ENCODE peak calls at places on chromosome 4, in six cellular contexts. G is HCT116, C is neural progenitor cell, N is SK-N-SH, X is GM23248, J is MM.1S. Y is an unnamed sample.

GRCh38 chr4:56653461-56654237 is 27.4 kb downstream of the HOPX start:
- DNase-seq in G (no peak), C (no peak), N (no peak), X (no peak), J (no peak), Y (peak; percentile 52)

GRCh38 chr4:150782311-150782710 is 200.4 kb downstream of the MAB21L2 start:
- DNase-seq in G (no peak), C (no peak), N (peak; percentile 10), X (no peak), J (no peak), Y (no peak)

GRCh38 chr4:89111833-89112563 is 665 bp downstream of the TIGD2 start:
- DNase-seq in G (no peak), C (peak; percentile 28), N (peak; percentile 30), X (peak; percentile 94), J (peak; percentile 13), Y (peak; percentile 73)

GRCh38 chr4:146916479-146917076 is 29.1 kb downstream of the TTC29 start:
- DNase-seq in G (peak; percentile 26), C (peak; percentile 49), N (peak; percentile 7), X (peak; percentile 62), J (peak; percentile 32), Y (peak; percentile 67)

GRCh38 chr4:57303012-57303751 is 193.0 kb upstream of the IGFBP7 start:
- DNase-seq in G (no peak), C (no peak), N (no peak), X (no peak), J (no peak), Y (peak; percentile 22)

GRCh38 chr4:54067163-54067562 is 2.8 kb upstream of the CHIC2 start:
- DNase-seq in G (peak; percentile 60), C (no peak), N (no peak), X (peak; percentile 88), J (no peak), Y (peak; percentile 97)

GRCh38 chr4:1414831-1415680 is 8.8 kb upstream of the NKX1-1 start:
- DNase-seq in G (no peak), C (no peak), N (peak; percentile 62), X (no peak), J (no peak), Y (no peak)

GRCh38 chr4:147830987-147831386 is 99.1 kb downstream of the ARHGAP10 start:
- DNase-seq in G (no peak), C (no peak), N (no peak), X (peak; percentile 70), J (no peak), Y (peak; percentile 55)

GRCh38 chr4:127782025-127782274 is 172 bp upstream of the HSPA4L start:
- DNase-seq in G (peak; percentile 65), C (peak; percentile 95), N (peak; percentile 97), X (peak; percentile 95), J (peak; percentile 93), Y (peak; percentile 82)

GRCh38 chr4:112704991-112705845 is 68.3 kb downstream of the LARP7 start:
- DNase-seq in G (peak; percentile 8), C (peak; percentile 72), N (peak; percentile 82), X (peak; percentile 82), J (no peak), Y (peak; percentile 32)

GRCh38 chr4:173432430-173432829 is 33.5 kb upstream of the SCRG1 start:
- DNase-seq in G (no peak), C (no peak), N (no peak), X (no peak), J (peak; percentile 86), Y (no peak)

GRCh38 chr4:173434226-173434625 is 35.3 kb upstream of the SCRG1 start:
- DNase-seq in G (no peak), C (no peak), N (no peak), X (no peak), J (no peak), Y (no peak)

GRCh38 chr4:173433447-173433846 is 34.5 kb upstream of the SCRG1 start:
- DNase-seq in G (no peak), C (no peak), N (no peak), X (no peak), J (no peak), Y (no peak)

GRCh38 chr4:173436866-173437265 is 38.0 kb upstream of the SCRG1 start:
- DNase-seq in G (no peak), C (no peak), N (no peak), X (no peak), J (no peak), Y (no peak)

GRCh38 chr4:173436149-173436579 is 37.2 kb upstream of the SCRG1 start:
- DNase-seq in G (no peak), C (peak; percentile 6), N (no peak), X (peak; percentile 91), J (no peak), Y (no peak)
- H3K9ac ChIP-seq in G (no peak overlapping the region), C (no peak overlapping the region), N (no peak overlapping the region), X (no peak overlapping the region), J (no peak overlapping the region), Y (no peak overlapping the region)

GRCh38 chr4:3745886-3746656 is 20.1 kb upstream of the ADRA2C start:
- DNase-seq in G (peak; percentile 95), C (peak; percentile 58), N (peak; percentile 90), X (peak; percentile 33), J (peak; percentile 31), Y (peak; percentile 44)
- H2AFZ ChIP-seq in G (no peak overlapping the region), C (no peak overlapping the region), N (no peak overlapping the region), X (no peak overlapping the region), J (peak overlapping the region; percentile 45), Y (no peak overlapping the region)

GRCh38 chr4:6137747-6138135 is 62.6 kb downstream of the JAKMIP1 start:
- DNase-seq in G (no peak), C (no peak), N (no peak), X (no peak), J (no peak), Y (no peak)

GRCh38 chr4:6137027-6137746 is 63.2 kb downstream of the JAKMIP1 start:
- DNase-seq in G (no peak), C (no peak), N (no peak), X (no peak), J (no peak), Y (no peak)

DNA sequence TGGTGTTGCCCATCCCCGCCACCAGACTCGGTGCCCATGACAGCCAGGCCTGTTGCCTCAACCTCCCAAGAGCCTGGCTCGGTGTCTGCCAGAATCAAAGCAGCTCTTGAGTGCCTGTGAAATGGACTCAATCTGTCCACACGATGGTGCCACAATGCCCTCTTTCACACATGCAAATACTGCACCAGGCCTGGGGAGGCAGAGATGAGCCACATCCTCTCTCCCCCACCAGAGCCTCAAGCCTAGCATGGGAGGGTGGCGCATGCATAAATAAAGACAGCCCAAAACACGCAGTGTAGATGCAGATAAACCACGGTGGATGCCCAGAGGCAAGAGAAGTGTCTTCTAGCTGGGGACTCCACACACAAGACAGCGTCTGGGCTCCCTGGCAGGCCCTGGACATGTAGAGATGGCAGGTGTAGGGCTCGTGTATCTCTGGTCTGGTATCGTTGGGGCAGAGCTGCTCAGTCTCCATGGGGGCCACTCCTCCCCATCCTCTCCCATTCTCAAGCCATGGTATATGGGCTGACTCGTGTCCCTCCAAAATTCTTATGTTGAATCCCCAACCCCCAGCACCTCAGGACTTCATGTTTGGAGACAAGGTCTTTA is 65.6 kb downstream of the JAKMIP1 start:
- DNase-seq in G (peak; percentile 51), C (no peak), N (no peak), X (peak; percentile 3), J (peak; percentile 75), Y (peak; percentile 32)
- TF ChIP-seq EZH2phosphoT487 in G (no peak), C (no peak), N (no peak), X (no peak), J (no peak), Y (no peak)

DNA sequence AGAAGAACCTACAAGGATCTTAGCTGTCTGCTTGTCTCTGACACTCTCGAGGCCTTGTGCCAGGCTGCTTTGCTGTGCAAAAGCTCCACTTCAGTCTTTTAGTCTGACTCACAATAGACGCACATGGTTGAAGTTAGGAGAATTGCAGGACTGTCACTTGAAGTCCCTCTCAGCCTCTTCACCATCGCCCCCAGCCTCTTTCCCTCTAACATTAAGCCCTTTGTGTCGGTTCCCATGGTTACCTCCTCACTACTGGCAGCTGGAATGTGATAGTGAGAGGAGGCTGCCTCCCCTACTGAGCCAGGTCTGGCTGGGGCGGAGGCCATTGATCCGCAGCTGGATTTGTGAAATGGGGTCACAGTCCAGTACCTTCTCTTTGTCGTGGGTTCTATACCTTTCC is 201.8 kb downstream of the SOWAHB start:
- DNase-seq in G (no peak), C (peak; percentile 98), N (no peak), X (peak; percentile 57), J (no peak), Y (peak; percentile 8)
- H3K9ac ChIP-seq in G (no peak overlapping the region), C (no peak overlapping the region), N (no peak overlapping the region), X (no peak overlapping the region), J (peak overlapping the region; percentile 74), Y (no peak overlapping the region)

DNA sequence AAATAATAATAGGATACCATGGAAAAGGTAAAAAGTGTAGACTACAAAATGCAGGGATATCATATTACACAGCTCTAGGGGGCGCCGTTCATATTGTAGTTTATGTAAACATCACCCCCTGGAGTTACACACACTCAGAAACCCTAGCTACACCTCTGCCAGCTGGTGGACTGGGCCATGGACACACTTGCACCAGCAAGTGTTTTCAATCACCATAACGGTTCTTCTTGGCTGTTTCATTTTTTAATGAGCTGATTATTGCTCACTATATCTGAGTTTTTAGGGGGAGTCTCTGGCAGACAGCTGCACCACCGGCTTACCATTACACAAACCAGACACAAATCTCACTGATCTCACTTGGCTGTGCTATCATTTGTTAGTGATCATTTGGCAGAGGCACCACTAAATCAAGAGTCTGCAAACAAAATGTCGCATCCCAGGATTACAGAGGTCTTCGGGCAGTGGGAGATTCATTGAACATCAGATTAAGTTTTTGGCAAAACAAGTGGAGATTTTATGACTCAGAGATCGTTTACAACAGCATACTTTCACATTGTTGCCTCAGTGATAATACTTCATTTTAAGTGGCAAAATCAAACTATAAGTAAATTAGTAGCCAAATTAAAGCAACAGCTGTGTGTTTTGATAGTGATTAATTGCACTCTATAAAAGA is 185.7 kb downstream of the UNC5C start:
- DNase-seq in G (peak; percentile 32), C (peak; percentile 49), N (peak; percentile 48), X (peak; percentile 5), J (peak; percentile 7), Y (peak; percentile 12)
- H2AFZ ChIP-seq in G (peak overlapping the region; percentile 75), C (peak overlapping the region; percentile 7), N (peak overlapping the region; percentile 56), X (no peak overlapping the region), J (no peak overlapping the region), Y (no peak overlapping the region)

GRCh38 chr4:118389731-118390520 is 37.1 kb upstream of the PRSS12 start:
- DNase-seq in G (no peak), C (no peak), N (no peak), X (peak; percentile 51), J (no peak), Y (peak; percentile 32)
- TF ChIP-seq EZH2phosphoT487 in G (no peak), C (no peak), N (no peak), X (no peak), J (no peak), Y (no peak)

DNA sequence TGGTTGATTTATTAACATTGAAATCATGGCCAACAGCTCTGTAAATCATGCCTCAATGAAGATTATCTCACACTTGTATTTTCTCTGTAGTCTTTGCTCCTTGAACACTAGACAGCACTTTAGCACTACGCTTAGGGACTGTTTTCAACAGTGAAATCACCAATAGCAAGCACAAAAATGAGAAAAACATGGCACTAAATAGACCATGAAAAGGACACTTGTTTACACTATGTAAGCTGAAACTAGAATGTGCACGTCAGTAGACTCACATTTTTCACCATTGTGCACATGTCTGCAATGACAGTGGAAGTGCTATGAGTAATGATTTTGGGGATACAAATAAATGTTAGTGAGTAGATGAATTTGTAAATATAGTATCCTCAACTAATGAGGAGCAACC is 3.1 kb downstream of the BMP2K start:
- DNase-seq in G (no peak), C (no peak), N (no peak), X (peak; percentile 23), J (no peak), Y (peak; percentile 25)
- H3K9ac ChIP-seq in G (no peak overlapping the region), C (no peak overlapping the region), N (no peak overlapping the region), X (no peak overlapping the region), J (no peak overlapping the region), Y (no peak overlapping the region)

Y was measured in PC-3.